ENCODE peak calls at places on chromosomes 7 and 10, in nine cellular contexts. One of them, this sample, is unnamed.

GRCh38 chr10:113003032-113003431 is 53.0 kb downstream of the TCF7L2 start:
- DNase-seq in AG04449: no peak
- DNase-seq in GM23248: no peak
- DNase-seq in lower leg skin: no peak
- DNase-seq in A549: no peak
- DNase-seq in SJSA1: no peak
- DNase-seq in right lobe of liver: no peak
- DNase-seq in prostate gland: no peak
- DNase-seq in ascending aorta: no peak
- DNase-seq in this sample: no peak

GRCh38 chr10:4315529-4315928 is 510.5 kb upstream of the AKR1E2 start:
- DNase-seq in AG04449: no peak
- DNase-seq in GM23248: peak; percentile 69
- DNase-seq in lower leg skin: peak; percentile 41
- DNase-seq in A549: no peak
- DNase-seq in SJSA1: no peak
- DNase-seq in right lobe of liver: no peak
- DNase-seq in prostate gland: no peak
- DNase-seq in ascending aorta: no peak
- DNase-seq in this sample: no peak

GRCh38 chr7:17301491-17302101 is 3.1 kb downstream of the AHR start:
- DNase-seq in AG04449: no peak
- DNase-seq in GM23248: peak; percentile 73
- DNase-seq in lower leg skin: peak; percentile 68
- DNase-seq in A549: no peak
- DNase-seq in SJSA1: peak; percentile 42
- DNase-seq in right lobe of liver: no peak
- DNase-seq in prostate gland: peak; percentile 58
- DNase-seq in ascending aorta: no peak
- DNase-seq in this sample: no peak

GRCh38 chr7:157576415-157576814 is 239.6 kb downstream of the DNAJB6 start:
- DNase-seq in AG04449: no peak
- DNase-seq in GM23248: no peak
- DNase-seq in lower leg skin: no peak
- DNase-seq in A549: no peak
- DNase-seq in SJSA1: no peak
- DNase-seq in right lobe of liver: no peak
- DNase-seq in prostate gland: no peak
- DNase-seq in ascending aorta: no peak
- DNase-seq in this sample: no peak

GRCh38 chr10:93573051-93573909 is 6.8 kb downstream of the FFAR4 start:
- DNase-seq in AG04449: no peak
- DNase-seq in GM23248: no peak
- DNase-seq in lower leg skin: no peak
- DNase-seq in A549: no peak
- DNase-seq in SJSA1: no peak
- DNase-seq in right lobe of liver: no peak
- DNase-seq in prostate gland: peak; percentile 7
- DNase-seq in ascending aorta: peak; percentile 27
- DNase-seq in this sample: no peak

GRCh38 chr7:36910401-36910800 is 186.1 kb upstream of the AOAH start:
- DNase-seq in AG04449: no peak
- DNase-seq in GM23248: no peak
- DNase-seq in lower leg skin: no peak
- DNase-seq in A549: no peak
- DNase-seq in SJSA1: no peak
- DNase-seq in right lobe of liver: no peak
- DNase-seq in prostate gland: no peak
- DNase-seq in ascending aorta: no peak
- DNase-seq in this sample: no peak

GRCh38 chr7:22474645-22475044 is 25.3 kb downstream of the STEAP1B start:
- DNase-seq in AG04449: no peak
- DNase-seq in GM23248: peak; percentile 17
- DNase-seq in lower leg skin: no peak
- DNase-seq in A549: no peak
- DNase-seq in SJSA1: no peak
- DNase-seq in right lobe of liver: no peak
- DNase-seq in prostate gland: no peak
- DNase-seq in ascending aorta: no peak
- DNase-seq in this sample: no peak

GRCh38 chr10:75297021-75297599 is 61.4 kb upstream of the COMTD1 start:
- DNase-seq in AG04449: no peak
- DNase-seq in GM23248: no peak
- DNase-seq in lower leg skin: no peak
- DNase-seq in A549: no peak
- DNase-seq in SJSA1: no peak
- DNase-seq in right lobe of liver: no peak
- DNase-seq in prostate gland: no peak
- DNase-seq in ascending aorta: no peak
- DNase-seq in this sample: no peak

GRCh38 chr7:102150266-102150665 is 136.4 kb upstream of the SH2B2 start:
- DNase-seq in AG04449: no peak
- DNase-seq in GM23248: no peak
- DNase-seq in lower leg skin: no peak
- DNase-seq in A549: no peak
- DNase-seq in SJSA1: no peak
- DNase-seq in right lobe of liver: no peak
- DNase-seq in prostate gland: no peak
- DNase-seq in ascending aorta: no peak
- DNase-seq in this sample: no peak

GRCh38 chr10:72802291-72803118 is 91.0 kb upstream of the OIT3 start:
- DNase-seq in AG04449: no peak
- DNase-seq in GM23248: peak; percentile 68
- DNase-seq in lower leg skin: no peak
- DNase-seq in A549: no peak
- DNase-seq in SJSA1: peak; percentile 66
- DNase-seq in right lobe of liver: no peak
- DNase-seq in prostate gland: no peak
- DNase-seq in ascending aorta: no peak
- DNase-seq in this sample: no peak

GRCh38 chr7:15557186-15557585 is 4.6 kb downstream of the AGMO start:
- DNase-seq in AG04449: no peak
- DNase-seq in GM23248: no peak
- DNase-seq in lower leg skin: no peak
- DNase-seq in A549: peak; percentile 2
- DNase-seq in SJSA1: no peak
- DNase-seq in right lobe of liver: no peak
- DNase-seq in prostate gland: no peak
- DNase-seq in ascending aorta: no peak
- DNase-seq in this sample: no peak

GRCh38 chr7:83947260-83947659 is 247.3 kb downstream of the SEMA3A start:
- DNase-seq in AG04449: no peak
- DNase-seq in GM23248: peak; percentile 22
- DNase-seq in lower leg skin: no peak
- DNase-seq in A549: peak; percentile 6
- DNase-seq in SJSA1: no peak
- DNase-seq in right lobe of liver: no peak
- DNase-seq in prostate gland: no peak
- DNase-seq in ascending aorta: no peak
- DNase-seq in this sample: no peak

GRCh38 chr10:127600479-127600878 is 51.4 kb downstream of the NPS start:
- DNase-seq in AG04449: no peak
- DNase-seq in GM23248: no peak
- DNase-seq in lower leg skin: no peak
- DNase-seq in A549: no peak
- DNase-seq in SJSA1: no peak
- DNase-seq in right lobe of liver: no peak
- DNase-seq in prostate gland: no peak
- DNase-seq in ascending aorta: no peak
- DNase-seq in this sample: no peak

GRCh38 chr7:12607134-12607533 is 36.6 kb downstream of the SCIN start:
- DNase-seq in AG04449: no peak
- DNase-seq in GM23248: no peak
- DNase-seq in lower leg skin: no peak
- DNase-seq in A549: no peak
- DNase-seq in SJSA1: no peak
- DNase-seq in right lobe of liver: no peak
- DNase-seq in prostate gland: no peak
- DNase-seq in ascending aorta: no peak
- DNase-seq in this sample: no peak

GRCh38 chr10:99788598-99789259 is 6.3 kb downstream of the ABCC2 start:
- DNase-seq in AG04449: peak; percentile 84
- DNase-seq in GM23248: peak; percentile 89
- DNase-seq in lower leg skin: peak; percentile 81
- DNase-seq in A549: no peak
- DNase-seq in SJSA1: no peak
- DNase-seq in right lobe of liver: peak; percentile 80
- DNase-seq in prostate gland: no peak
- DNase-seq in ascending aorta: peak; percentile 10
- DNase-seq in this sample: peak; percentile 98

GRCh38 chr10:5983813-5984212 is 6.5 kb upstream of the IL15RA start:
- DNase-seq in AG04449: no peak
- DNase-seq in GM23248: no peak
- DNase-seq in lower leg skin: peak; percentile 9
- DNase-seq in A549: no peak
- DNase-seq in SJSA1: no peak
- DNase-seq in right lobe of liver: peak; percentile 19
- DNase-seq in prostate gland: no peak
- DNase-seq in ascending aorta: no peak
- DNase-seq in this sample: no peak
- H3K4me3 ChIP-seq in AG04449: no peak overlapping the region
- H3K4me3 ChIP-seq in GM23248: no peak overlapping the region
- H3K4me3 ChIP-seq in lower leg skin: no peak overlapping the region
- H3K4me3 ChIP-seq in A549: no peak overlapping the region
- H3K4me3 ChIP-seq in SJSA1: no peak overlapping the region
- H3K4me3 ChIP-seq in right lobe of liver: no peak overlapping the region
- H3K4me3 ChIP-seq in prostate gland: no peak overlapping the region
- H3K4me3 ChIP-seq in ascending aorta: no peak overlapping the region
- H3K4me3 ChIP-seq in this sample: no peak overlapping the region

GRCh38 chr10:131902211-131902610 is 1.4 kb downstream of the PPP2R2D start:
- DNase-seq in AG04449: no peak
- DNase-seq in GM23248: no peak
- DNase-seq in lower leg skin: no peak
- DNase-seq in A549: no peak
- DNase-seq in SJSA1: no peak
- DNase-seq in right lobe of liver: no peak
- DNase-seq in prostate gland: no peak
- DNase-seq in ascending aorta: no peak
- DNase-seq in this sample: no peak
- H3K4me3 ChIP-seq in AG04449: peak overlapping the region; percentile 82
- H3K4me3 ChIP-seq in GM23248: peak overlapping the region; percentile 86
- H3K4me3 ChIP-seq in lower leg skin: no peak overlapping the region
- H3K4me3 ChIP-seq in A549: peak overlapping the region; percentile 98
- H3K4me3 ChIP-seq in SJSA1: peak overlapping the region; percentile 90
- H3K4me3 ChIP-seq in right lobe of liver: peak overlapping the region; percentile 89
- H3K4me3 ChIP-seq in prostate gland: peak overlapping the region; percentile 92
- H3K4me3 ChIP-seq in ascending aorta: peak overlapping the region; percentile 85
- H3K4me3 ChIP-seq in this sample: peak overlapping the region; percentile 73

GRCh38 chr7:74231232-74231590 is 21.4 kb downstream of the LAT2 start:
- DNase-seq in AG04449: no peak
- DNase-seq in GM23248: no peak
- DNase-seq in lower leg skin: no peak
- DNase-seq in A549: no peak
- DNase-seq in SJSA1: no peak
- DNase-seq in right lobe of liver: no peak
- DNase-seq in prostate gland: no peak
- DNase-seq in ascending aorta: no peak
- DNase-seq in this sample: no peak

GRCh38 chr7:74228951-74229900 is 19.4 kb downstream of the LAT2 start:
- DNase-seq in AG04449: no peak
- DNase-seq in GM23248: no peak
- DNase-seq in lower leg skin: no peak
- DNase-seq in A549: no peak
- DNase-seq in SJSA1: no peak
- DNase-seq in right lobe of liver: no peak
- DNase-seq in prostate gland: no peak
- DNase-seq in ascending aorta: no peak
- DNase-seq in this sample: no peak

GRCh38 chr7:74234549-74234948 is 19.6 kb downstream of the RFC2 start:
- DNase-seq in AG04449: no peak
- DNase-seq in GM23248: no peak
- DNase-seq in lower leg skin: no peak
- DNase-seq in A549: no peak
- DNase-seq in SJSA1: no peak
- DNase-seq in right lobe of liver: no peak
- DNase-seq in prostate gland: no peak
- DNase-seq in ascending aorta: no peak
- DNase-seq in this sample: no peak

GRCh38 chr7:74233655-74234280 is 20.4 kb downstream of the RFC2 start:
- DNase-seq in AG04449: peak; percentile 33
- DNase-seq in GM23248: peak; percentile 30
- DNase-seq in lower leg skin: no peak
- DNase-seq in A549: no peak
- DNase-seq in SJSA1: peak; percentile 38
- DNase-seq in right lobe of liver: no peak
- DNase-seq in prostate gland: no peak
- DNase-seq in ascending aorta: no peak
- DNase-seq in this sample: no peak

GRCh38 chr7:74230446-74231231 is 20.8 kb downstream of the LAT2 start:
- DNase-seq in AG04449: no peak
- DNase-seq in GM23248: no peak
- DNase-seq in lower leg skin: no peak
- DNase-seq in A549: no peak
- DNase-seq in SJSA1: no peak
- DNase-seq in right lobe of liver: no peak
- DNase-seq in prostate gland: no peak
- DNase-seq in ascending aorta: no peak
- DNase-seq in this sample: no peak
- H3K4me3 ChIP-seq in AG04449: no peak overlapping the region
- H3K4me3 ChIP-seq in GM23248: no peak overlapping the region
- H3K4me3 ChIP-seq in lower leg skin: no peak overlapping the region
- H3K4me3 ChIP-seq in A549: no peak overlapping the region
- H3K4me3 ChIP-seq in SJSA1: no peak overlapping the region
- H3K4me3 ChIP-seq in right lobe of liver: no peak overlapping the region
- H3K4me3 ChIP-seq in prostate gland: no peak overlapping the region
- H3K4me3 ChIP-seq in ascending aorta: no peak overlapping the region
- H3K4me3 ChIP-seq in this sample: no peak overlapping the region

GRCh38 chr7:29192811-29193210 is 1.8 kb upstream of the CHN2 start:
- DNase-seq in AG04449: no peak
- DNase-seq in GM23248: no peak
- DNase-seq in lower leg skin: no peak
- DNase-seq in A549: no peak
- DNase-seq in SJSA1: no peak
- DNase-seq in right lobe of liver: no peak
- DNase-seq in prostate gland: no peak
- DNase-seq in ascending aorta: no peak
- DNase-seq in this sample: no peak

GRCh38 chr7:29192284-29192683 is 2.3 kb upstream of the CHN2 start:
- DNase-seq in AG04449: no peak
- DNase-seq in GM23248: no peak
- DNase-seq in lower leg skin: no peak
- DNase-seq in A549: no peak
- DNase-seq in SJSA1: no peak
- DNase-seq in right lobe of liver: no peak
- DNase-seq in prostate gland: no peak
- DNase-seq in ascending aorta: no peak
- DNase-seq in this sample: no peak

GRCh38 chr7:29193316-29194205 is 1.0 kb upstream of the CHN2 start:
- DNase-seq in AG04449: no peak
- DNase-seq in GM23248: peak; percentile 5
- DNase-seq in lower leg skin: no peak
- DNase-seq in A549: no peak
- DNase-seq in SJSA1: no peak
- DNase-seq in right lobe of liver: peak; percentile 70
- DNase-seq in prostate gland: no peak
- DNase-seq in ascending aorta: no peak
- DNase-seq in this sample: no peak

GRCh38 chr7:29190349-29191045 is 4.1 kb upstream of the CHN2 start:
- DNase-seq in AG04449: no peak
- DNase-seq in GM23248: no peak
- DNase-seq in lower leg skin: no peak
- DNase-seq in A549: no peak
- DNase-seq in SJSA1: peak; percentile 16
- DNase-seq in right lobe of liver: no peak
- DNase-seq in prostate gland: no peak
- DNase-seq in ascending aorta: no peak
- DNase-seq in this sample: no peak

GRCh38 chr7:29189743-29190201 is 4.8 kb upstream of the CHN2 start:
- DNase-seq in AG04449: no peak
- DNase-seq in GM23248: peak; percentile 52
- DNase-seq in lower leg skin: peak; percentile 27
- DNase-seq in A549: peak; percentile 36
- DNase-seq in SJSA1: peak; percentile 10
- DNase-seq in right lobe of liver: peak; percentile 80
- DNase-seq in prostate gland: peak; percentile 58
- DNase-seq in ascending aorta: no peak
- DNase-seq in this sample: no peak
- H3K4me3 ChIP-seq in AG04449: no peak overlapping the region
- H3K4me3 ChIP-seq in GM23248: no peak overlapping the region
- H3K4me3 ChIP-seq in lower leg skin: no peak overlapping the region
- H3K4me3 ChIP-seq in A549: no peak overlapping the region
- H3K4me3 ChIP-seq in SJSA1: no peak overlapping the region
- H3K4me3 ChIP-seq in right lobe of liver: no peak overlapping the region
- H3K4me3 ChIP-seq in prostate gland: no peak overlapping the region
- H3K4me3 ChIP-seq in ascending aorta: no peak overlapping the region
- H3K4me3 ChIP-seq in this sample: no peak overlapping the region

This sample was measured in AG09309.